ENCODE peak calls at places on chromosomes 6 and 20, in six cellular contexts. A, Q, V, P, S and X are unnamed samples.

GRCh38 chr6:24145690-24146131 is 19.7 kb downstream of the NRSN1 start:
- DNase-seq in Q (no peak), V (no peak), P (no peak), A (no peak), S (no peak), X (no peak)

GRCh38 chr20:29873946-29874345 is 1383.5 kb upstream of the DEFB115 start:
- DNase-seq in S (peak), Q (peak), P (peak), A (peak), V (no peak), X (peak)

GRCh38 chr6:148037496-148037895 is 305.1 kb upstream of the SASH1 start:
- DNase-seq in Q (no peak), V (no peak), S (no peak), A (no peak), P (peak), X (no peak)

GRCh38 chr20:58639182-58640146 is 11.6 kb upstream of the STX16 start:
- DNase-seq in P (no peak), S (peak), Q (no peak), A (no peak), V (no peak), X (no peak)

GRCh38 chr6:113818528-113818927 is 38.6 kb upstream of the MARCKS start:
- DNase-seq in S (no peak), A (no peak), P (peak), V (no peak), Q (no peak), X (no peak)

GRCh38 chr6:141666187-141666586 is 466.5 kb upstream of the GJE1 start:
- DNase-seq in A (no peak), V (no peak), S (no peak), Q (no peak), P (no peak), X (no peak)

GRCh38 chr6:11496152-11497060 is 41.1 kb upstream of the TMEM170B start:
- DNase-seq in V (peak), Q (peak), A (peak), S (no peak), P (peak), X (no peak)

GRCh38 chr6:117200067-117200466 is 65.3 kb upstream of the VGLL2 start:
- DNase-seq in A (no peak), V (no peak), S (no peak), P (no peak), Q (no peak), X (no peak)

GRCh38 chr6:148514091-148514850 is 171.6 kb downstream of the SASH1 start:
- DNase-seq in P (peak), V (no peak), S (no peak), Q (no peak), A (no peak), X (no peak)

GRCh38 chr6:46956409-46956808 is 34.7 kb upstream of the ADGRF5 start:
- DNase-seq in S (no peak), A (no peak), P (no peak), V (no peak), Q (no peak), X (no peak)

GRCh38 chr6:132962936-132963579 is 148.7 kb downstream of the RPS12 start:
- DNase-seq in S (no peak), V (peak), P (peak), A (peak), Q (peak), X (no peak)

GRCh38 chr6:63634630-63635029 is 972 bp upstream of the PHF3 start:
- DNase-seq in P (no peak), S (no peak), Q (peak), A (no peak), V (peak), X (no peak)

GRCh38 chr6:108578595-108579038 is 17.9 kb downstream of the FOXO3 start:
- DNase-seq in V (peak), P (peak), S (no peak), A (no peak), Q (no peak), X (peak)

GRCh38 chr20:62595491-62595890 is 46.8 kb upstream of the SLCO4A1 start:
- DNase-seq in Q (no peak), S (no peak), A (no peak), V (peak), P (peak), X (no peak)

GRCh38 chr6:43724914-43725642 is 37.5 kb upstream of the MRPS18A start:
- DNase-seq in Q (no peak), P (peak), V (peak), A (no peak), S (peak), X (no peak)

GRCh38 chr6:139080255-139080920 is 51.8 kb downstream of the ABRACL start:
- DNase-seq in A (no peak), P (no peak), Q (no peak), S (no peak), V (no peak), X (no peak)

GRCh38 chr6:99629293-99629692 is 22.7 kb downstream of the PRDM13 start:
- DNase-seq in S (no peak), A (no peak), P (no peak), Q (no peak), V (no peak), X (no peak)

GRCh38 chr20:11296221-11296620 is 621.5 kb upstream of the BTBD3 start:
- DNase-seq in A (no peak), Q (peak), V (no peak), S (no peak), P (no peak), X (no peak)

GRCh38 chr6:26185004-26185403 is 97.8 kb downstream of the HFE start:
- DNase-seq in A (no peak), P (no peak), S (no peak), V (no peak), Q (no peak), X (no peak)

GRCh38 chr6:26183237-26183580 is 96.0 kb downstream of the HFE start:
- DNase-seq in Q (no peak), P (no peak), S (no peak), A (no peak), V (no peak), X (no peak)

GRCh38 chr6:26185802-26186201 is 98.6 kb downstream of the HFE start:
- DNase-seq in A (no peak), P (no peak), S (no peak), V (no peak), Q (no peak), X (no peak)

GRCh38 chr6:26183581-26184408 is 96.6 kb downstream of the HFE start:
- DNase-seq in V (no peak), A (no peak), P (peak), S (no peak), Q (peak), X (no peak)

DNA sequence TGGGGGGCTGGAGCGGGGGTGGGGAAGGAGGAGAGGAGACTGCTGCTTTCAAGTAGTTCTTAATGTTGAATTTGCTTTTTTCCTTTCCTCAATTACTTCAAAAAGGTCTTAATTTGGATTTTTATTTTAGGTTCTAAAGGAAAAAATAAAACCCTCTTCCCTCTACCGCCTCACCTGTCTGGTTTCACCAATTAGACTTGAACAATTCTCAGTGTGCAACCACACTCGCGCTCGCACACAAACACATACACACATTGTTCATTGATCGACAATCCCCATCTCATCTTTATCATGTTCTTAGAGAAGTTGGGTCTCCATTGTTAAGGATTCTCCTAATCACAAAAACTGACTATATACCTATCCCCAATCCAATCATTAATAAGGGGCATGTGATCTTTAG is 97.3 kb downstream of the HFE start:
- DNase-seq in V (no peak), P (no peak), A (no peak), S (no peak), Q (no peak), X (no peak)
- H3K4me3 ChIP-seq in V (no peak), P (peak), A (no peak), S (peak), Q (no peak), X (no peak)

DNA sequence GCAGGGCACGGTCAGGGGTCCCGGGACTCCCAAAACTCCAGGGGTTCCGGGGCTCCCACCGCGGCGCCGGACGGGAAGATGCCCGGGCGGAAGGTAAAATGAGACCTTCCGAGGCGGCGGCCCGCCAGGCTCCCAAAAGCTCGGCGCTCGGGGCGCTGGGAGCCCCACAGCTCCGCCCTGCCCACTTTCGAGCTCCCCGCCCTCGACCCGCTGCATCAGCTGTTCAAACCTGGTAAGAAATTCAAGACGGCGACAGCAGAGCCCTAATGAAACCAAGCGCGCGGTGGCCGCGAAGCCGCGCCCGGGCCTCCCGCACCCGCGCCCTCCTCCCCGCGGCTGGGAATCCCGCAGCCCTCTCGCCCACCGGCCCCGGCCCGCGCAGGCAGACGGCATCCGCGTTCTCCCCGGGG is 369 bp downstream of the SLC4A11 start:
- DNase-seq in P (no peak), V (no peak), Q (no peak), S (no peak), A (no peak), X (no peak)
- H3K4me3 ChIP-seq in P (peak), V (peak), Q (peak), S (peak), A (peak), X (peak)

GRCh38 chr6:165662671-165663282 is at the start of gene PDE10A:
- DNase-seq in P (peak), V (no peak), A (no peak), S (no peak), Q (peak), X (no peak)

GRCh38 chr6:165662041-165662491 is 975 bp downstream of the PDE10A start:
- DNase-seq in S (no peak), Q (peak), P (peak), V (no peak), A (no peak), X (no peak)

GRCh38 chr6:165659945-165660862 is 2.8 kb downstream of the PDE10A start:
- DNase-seq in Q (peak), S (no peak), A (no peak), P (peak), V (no peak), X (no peak)

GRCh38 chr6:165660881-165661415 is 2.1 kb downstream of the PDE10A start:
- DNase-seq in P (no peak), Q (no peak), S (no peak), A (no peak), V (no peak), X (no peak)

GRCh38 chr6:165661416-165662001 is 1.5 kb downstream of the PDE10A start:
- DNase-seq in P (peak), Q (no peak), S (no peak), V (no peak), A (no peak), X (no peak)
- H3K4me3 ChIP-seq in P (peak), Q (peak), S (peak), V (no peak), A (no peak), X (peak)

GRCh38 chr20:43567477-43567876 is 8.7 kb downstream of the SGK2 start:
- DNase-seq in V (no peak), Q (no peak), A (no peak), S (no peak), P (no peak), X (no peak)
- H3K4me3 ChIP-seq in V (no peak), Q (no peak), A (no peak), S (no peak), P (no peak), X (no peak)

DNA sequence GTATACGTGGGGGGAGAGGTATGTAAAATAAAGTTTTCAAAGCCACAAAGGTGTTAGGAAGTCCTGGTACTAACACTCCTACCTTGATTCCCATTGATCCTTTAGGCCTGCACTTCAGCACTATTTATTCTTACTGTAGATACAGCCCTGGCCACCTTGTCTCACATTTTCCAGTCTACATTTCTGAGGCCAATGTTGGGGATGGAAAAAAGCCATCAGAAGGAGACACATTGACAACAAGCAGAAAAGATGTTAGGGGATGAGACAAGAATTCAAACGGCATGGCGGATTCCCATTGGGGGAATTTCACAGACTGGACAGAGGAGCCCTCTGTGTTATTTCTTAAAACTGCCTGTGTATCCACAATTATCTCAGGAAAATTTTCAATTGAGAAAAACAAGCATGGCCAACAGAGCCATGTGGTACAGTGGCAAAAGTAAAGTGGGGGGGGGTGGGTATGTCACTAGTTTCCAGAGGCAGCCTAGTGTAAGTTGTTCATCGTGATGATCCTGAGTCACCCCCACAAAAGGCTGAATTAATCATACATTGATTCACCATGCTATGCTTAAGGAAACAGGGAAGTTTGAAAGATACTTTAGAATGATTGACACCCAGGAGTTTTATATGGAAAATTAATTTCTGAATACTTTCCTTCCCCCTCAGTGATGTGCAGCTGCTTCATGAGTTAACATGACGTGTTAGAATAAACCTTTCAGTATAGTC is 40.5 kb downstream of the RREB1 start:
- DNase-seq in S (no peak), Q (no peak), A (no peak), P (peak), V (no peak), X (no peak)
- H3K4me3 ChIP-seq in S (no peak), Q (no peak), A (no peak), P (no peak), V (no peak), X (no peak)

GRCh38 chr6:7691675-7692452 is 34.0 kb upstream of the BMP6 start:
- DNase-seq in P (peak), A (no peak), S (no peak), Q (peak), V (peak), X (no peak)
- H3K4me3 ChIP-seq in P (no peak), A (no peak), S (peak), Q (no peak), V (no peak), X (no peak)

DNA sequence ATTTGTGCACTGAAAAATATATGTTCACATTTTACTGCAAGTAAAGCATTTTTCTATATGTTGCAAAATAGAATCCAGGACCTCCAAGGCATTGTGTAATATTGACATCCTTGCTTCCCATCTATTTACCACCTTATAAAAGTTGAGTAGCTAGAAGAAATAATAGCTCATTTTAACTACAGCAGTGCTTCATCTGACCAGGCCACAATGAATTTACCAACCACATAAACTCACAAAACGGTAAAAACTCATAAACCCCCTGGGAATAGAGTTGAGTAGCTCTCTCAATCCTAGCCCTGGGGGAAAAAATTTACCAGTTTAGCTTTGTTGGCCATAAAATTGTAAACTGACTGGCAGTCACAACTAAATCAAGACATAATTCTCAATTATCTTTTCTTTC is 3.9 kb downstream of the ATXN1 start:
- DNase-seq in Q (no peak), V (no peak), S (no peak), P (no peak), A (no peak), X (no peak)
- H3K4me3 ChIP-seq in Q (no peak), V (no peak), S (no peak), P (no peak), A (no peak), X (no peak)